ENCODE peak calls at places on chromosomes 5 and 9, in ten cellular contexts. P is cardiac fibroblast; E is RWPE1; Y is neural crest cell; U is HT1080; Q is NB4; L is stimulated activated CD4-positive, alpha-beta T cell treated with anti-CD3 and anti-CD28 coated beads, Interleukin-2, amount 100 ng/mL, for 48 hours; F is psoas muscle; C is HCEC 1CT; T is GM13977. I is an unnamed sample.

GRCh38 chr9:25742241-25742640 is 64.0 kb upstream of the TUSC1 start:
- DNase-seq in Y (peak; percentile 6), U (no peak), E (no peak), L (no peak), P (no peak), C (no peak), T (no peak), Q (no peak), F (no peak), I (no peak)

GRCh38 chr9:71506821-71507220 is 261.5 kb downstream of the CEMIP2 start:
- DNase-seq in Q (peak; percentile 23), U (peak; percentile 83), E (peak; percentile 73), C (peak; percentile 70), Y (no peak), T (no peak), F (peak; percentile 18), P (peak; percentile 83), L (no peak), I (peak; percentile 2)

GRCh38 chr9:70046274-70047070 is 2.8 kb downstream of the MAMDC2 start:
- DNase-seq in C (no peak), T (no peak), Y (no peak), P (no peak), Q (no peak), E (peak; percentile 85), L (no peak), F (no peak), U (peak; percentile 76), I (no peak)

GRCh38 chr5:140833993-140834392 is at the start of gene PCDHA7:
- DNase-seq in T (no peak), F (no peak), Y (no peak), E (no peak), C (no peak), L (no peak), Q (peak; percentile 16), P (peak; percentile 46), U (no peak), I (peak; percentile 5)

GRCh38 chr9:13358128-13358527 is 78.6 kb upstream of the MPDZ start:
- DNase-seq in P (peak; percentile 85), Q (no peak), C (peak; percentile 23), Y (no peak), E (no peak), U (peak; percentile 68), F (no peak), L (no peak), T (no peak), I (peak; percentile 95)

GRCh38 chr9:35563791-35564197 is 41.3 kb upstream of the TESK1 start:
- DNase-seq in C (no peak), Y (peak; percentile 46), L (no peak), Q (no peak), U (no peak), T (no peak), E (no peak), F (peak; percentile 71), P (peak; percentile 24), I (no peak)

GRCh38 chr5:43309657-43310056 is 3.6 kb downstream of the HMGCS1 start:
- DNase-seq in Q (no peak), C (no peak), E (no peak), L (no peak), P (no peak), T (no peak), F (no peak), U (no peak), Y (no peak), I (peak; percentile 21)

GRCh38 chr9:33245341-33245740 is 5.4 kb downstream of the SPINK4 start:
- DNase-seq in U (no peak), T (no peak), L (no peak), P (no peak), Y (no peak), Q (no peak), C (no peak), E (no peak), F (no peak), I (no peak)

GRCh38 chr5:160419458-160420330 is 813 bp upstream of the SLU7 start:
- DNase-seq in T (no peak), E (no peak), C (no peak), U (no peak), F (no peak), L (no peak), Y (no peak), P (no peak), Q (no peak), I (no peak)

GRCh38 chr9:121566401-121567141 is 66.9 kb upstream of the GGTA1 start:
- DNase-seq in Y (no peak), F (peak; percentile 59), C (peak; percentile 36), Q (peak; percentile 36), P (peak; percentile 71), E (peak; percentile 58), T (no peak), U (peak; percentile 71), L (no peak), I (peak; percentile 73)

GRCh38 chr5:112929336-112930081 is 7.5 kb upstream of the REEP5 start:
- DNase-seq in U (peak; percentile 56), Q (no peak), P (no peak), T (no peak), L (no peak), E (no peak), F (no peak), C (no peak), Y (no peak), I (no peak)

GRCh38 chr5:88825782-88826110 is 57.2 kb downstream of the MEF2C start:
- DNase-seq in Q (no peak), Y (no peak), C (no peak), F (no peak), E (no peak), L (no peak), P (peak; percentile 22), U (no peak), T (no peak), I (no peak)

GRCh38 chr5:173984218-173984617 is 4.8 kb upstream of the C5orf47 start:
- DNase-seq in C (peak; percentile 20), Y (no peak), E (no peak), L (no peak), F (no peak), P (peak; percentile 52), Q (peak; percentile 40), T (no peak), U (no peak), I (no peak)

GRCh38 chr5:178240772-178241171 is 8.2 kb upstream of the PHYKPL start:
- DNase-seq in F (no peak), L (no peak), E (no peak), Y (no peak), P (no peak), Q (no peak), T (no peak), C (no peak), U (no peak), I (no peak)

GRCh38 chr9:16386579-16387077 is 483.8 kb downstream of the BNC2 start:
- DNase-seq in C (no peak), U (no peak), Q (no peak), E (no peak), P (no peak), T (no peak), L (no peak), Y (no peak), F (no peak), I (no peak)

GRCh38 chr5:179478624-179479023 is 71.7 kb upstream of the RUFY1 start:
- DNase-seq in P (no peak), T (no peak), Q (no peak), L (no peak), Y (no peak), U (no peak), E (no peak), F (no peak), C (no peak), I (no peak)

GRCh38 chr5:54491326-54491725 is 26.2 kb upstream of the SNX18 start:
- DNase-seq in Y (no peak), C (peak; percentile 38), Q (no peak), T (no peak), P (peak; percentile 20), L (no peak), F (no peak), U (no peak), E (no peak), I (no peak)

GRCh38 chr5:152004095-152004494 is 79.4 kb upstream of the GLRA1 start:
- DNase-seq in E (no peak), U (no peak), Q (no peak), L (no peak), T (no peak), Y (no peak), F (no peak), C (no peak), P (no peak), I (no peak)

GRCh38 chr5:164392531-164392930 is 887.1 kb downstream of the MAT2B start:
- DNase-seq in Q (no peak), L (no peak), C (no peak), E (no peak), F (no peak), Y (no peak), T (no peak), P (no peak), U (no peak), I (no peak)

GRCh38 chr5:53262348-53262970 is 152.9 kb upstream of the MOCS2 start:
- DNase-seq in U (peak; percentile 32), L (no peak), Y (no peak), T (no peak), Q (peak; percentile 14), C (peak; percentile 61), F (no peak), E (peak; percentile 20), P (peak; percentile 81), I (no peak)

I was measured in astrocyte.